ENCODE peak calls at places on chromosomes 16 and 17, in five cellular contexts. H is stimulated activated CD4-positive, alpha-beta T cell treated with anti-CD3 and anti-CD28 coated beads, Interleukin-1b, Interleukin-23, amount 100 ng/mL, for 24 hours; L is activated CD8-positive, alpha-beta T cell treated with anti-CD3 and anti-CD28 coated beads for 36 hours; D is stimulated activated CD8-positive, alpha-beta memory T cell treated with anti-CD3 and anti-CD28 coated beads, Interleukin-15, amount 100 ng/mL, for 1 hour; S is AG10803. I is an unnamed sample.

GRCh38 chr16:87735270-87736002 is 30.4 kb downstream of the KLHDC4 start:
- DNase-seq in S (no peak), D (no peak), H (no peak), L (no peak), I (no peak)

GRCh38 chr16:54324716-54325115 is 38.1 kb upstream of the IRX3 start:
- DNase-seq in L (no peak), D (no peak), S (no peak), H (no peak), I (no peak)

GRCh38 chr16:85891776-85892166 is 7.2 kb upstream of the IRF8 start:
- DNase-seq in D (no peak), H (no peak), L (no peak), S (no peak), I (no peak)

GRCh38 chr17:17877548-17878358 is 41.0 kb upstream of the SREBF1 start:
- DNase-seq in L (no peak), D (no peak), S (peak; percentile 73), H (no peak), I (no peak)

GRCh38 chr16:56861756-56862155 is 3.3 kb upstream of the SLC12A3 start:
- DNase-seq in H (no peak), D (no peak), S (no peak), L (no peak), I (no peak)

GRCh38 chr17:7438050-7438614 is 1.2 kb upstream of the FGF11 start:
- DNase-seq in L (peak; percentile 72), D (no peak), H (peak; percentile 73), S (no peak), I (no peak)

GRCh38 chr16:21628772-21629171 is 23.6 kb downstream of the IGSF6 start:
- DNase-seq in S (peak; percentile 71), H (no peak), L (no peak), D (no peak), I (no peak)

GRCh38 chr16:54239441-54239840 is 47.1 kb downstream of the IRX3 start:
- DNase-seq in D (no peak), L (no peak), H (no peak), S (peak; percentile 55), I (no peak)

GRCh38 chr17:70144260-70144846 is 25.0 kb upstream of the KCNJ2 start:
- DNase-seq in D (no peak), S (peak; percentile 48), H (no peak), L (no peak), I (no peak)

GRCh38 chr16:78396046-78396445 is 296.6 kb downstream of the WWOX start:
- DNase-seq in H (no peak), L (no peak), S (no peak), D (no peak), I (no peak)

GRCh38 chr16:12271006-12271405 is 294.5 kb downstream of the SNX29 start:
- DNase-seq in L (peak; percentile 13), H (no peak), D (no peak), S (peak; percentile 23), I (no peak)

GRCh38 chr16:72101195-72101594 is 7.5 kb downstream of the DHX38 start:
- DNase-seq in L (no peak), S (no peak), H (no peak), D (no peak), I (no peak)

GRCh38 chr17:62870581-62870964 is 62.5 kb upstream of the MARCHF10 start:
- DNase-seq in H (no peak), D (no peak), S (peak; percentile 16), L (no peak), I (no peak)

GRCh38 chr17:79670537-79671386 is 59.9 kb upstream of the RBFOX3 start:
- DNase-seq in S (no peak), D (no peak), H (no peak), L (no peak), I (no peak)

GRCh38 chr17:17416007-17416399 is 60.8 kb upstream of the MED9 start:
- DNase-seq in L (peak; percentile 51), S (peak; percentile 79), H (no peak), D (no peak), I (peak; percentile 62)

GRCh38 chr17:17926036-17926435 is 46.2 kb downstream of the TOM1L2 start:
- DNase-seq in L (no peak), S (no peak), D (no peak), H (no peak), I (no peak)

GRCh38 chr16:54342001-54342776 is 55.6 kb upstream of the IRX3 start:
- DNase-seq in L (no peak), D (no peak), S (peak; percentile 74), H (no peak), I (no peak)

GRCh38 chr16:678858-679807 is 1.1 kb upstream of the STUB1 start:
- DNase-seq in H (no peak), D (no peak), S (peak; percentile 38), L (peak; percentile 61), I (peak; percentile 67)

GRCh38 chr17:49035470-49036269 is 38.5 kb downstream of the IGF2BP1 start:
- DNase-seq in L (peak; percentile 63), H (peak; percentile 14), S (peak; percentile 41), D (no peak), I (no peak)

GRCh38 chr16:89613101-89613953 is at the start of gene DPEP1:
- DNase-seq in L (no peak), D (no peak), S (no peak), H (no peak), I (no peak)

GRCh38 chr17:60149691-60150582 is at the start of gene CA4:
- DNase-seq in D (no peak), S (no peak), H (no peak), L (no peak), I (no peak)

GRCh38 chr16:84391151-84391873 is 23.0 kb downstream of the ATP2C2 start:
- DNase-seq in S (peak; percentile 49), H (no peak), L (no peak), D (no peak), I (no peak)

GRCh38 chr17:37720989-37721388 is 23.9 kb downstream of the HNF1B start:
- DNase-seq in S (no peak), D (no peak), H (no peak), L (no peak), I (no peak)

GRCh38 chr17:10295728-10296343 is 77.0 kb downstream of the MYH13 start:
- DNase-seq in D (no peak), S (peak; percentile 72), L (peak; percentile 55), H (peak; percentile 7), I (no peak)

GRCh38 chr16:8519643-8520042 is 70.7 kb downstream of the TMEM114 start:
- DNase-seq in L (no peak), H (no peak), S (no peak), D (no peak), I (no peak)

GRCh38 chr16:1580956-1581355 is 30.9 kb downstream of the IFT140 start:
- DNase-seq in D (no peak), S (no peak), H (no peak), L (no peak), I (no peak)

GRCh38 chr17:7215652-7216139 is 3.9 kb downstream of the DLG4 start:
- DNase-seq in L (peak; percentile 24), D (no peak), S (no peak), H (no peak), I (no peak)